ENCODE peak calls at places on chromosomes 1 and 21, in five cellular contexts. Q is ascending aorta, F is mesenchymal stem cell, B is stomach, U is spleen. P is an unnamed sample. For H3K4me1, the result is how much of the 10 kb centered on the place peaks cover.

GRCh38 chr21:29237110-29238051 is 61.3 kb upstream of the BACH1 start:
- DNase-seq in Q (no peak), F (no peak), B (no peak), U (no peak), P (peak)

GRCh38 chr21:22476726-22477646 is 1478.8 kb downstream of the NCAM2 start:
- DNase-seq in Q (no peak), F (no peak), B (no peak), U (no peak), P (no peak)

GRCh38 chr1:169698976-169699375 is 12.4 kb downstream of the SELL start:
- DNase-seq in Q (no peak), F (no peak), B (no peak), U (no peak), P (no peak)

GRCh38 chr1:58515794-58516401 is 30.6 kb downstream of the OMA1 start:
- DNase-seq in Q (no peak), F (peak), B (peak), U (no peak), P (peak)

GRCh38 chr1:75725861-75726361 is 1.4 kb downstream of the ACADM start:
- DNase-seq in Q (no peak), F (no peak), B (peak), U (no peak), P (no peak)

GRCh38 chr1:220441211-220441610 is 86.7 kb upstream of the MARK1 start:
- DNase-seq in Q (no peak), F (no peak), B (no peak), U (no peak), P (no peak)

GRCh38 chr1:119004781-119005180 is 16.6 kb upstream of the TBX15 start:
- DNase-seq in Q (no peak), F (no peak), B (no peak), U (no peak), P (no peak)

GRCh38 chr1:212514056-212514614 is 81.4 kb downstream of the NENF start:
- DNase-seq in Q (no peak), F (peak), B (no peak), U (no peak), P (peak)

GRCh38 chr1:25051504-25051903 is 121.4 kb upstream of the RUNX3 start:
- DNase-seq in Q (no peak), F (no peak), B (no peak), U (no peak), P (no peak)

DNA sequence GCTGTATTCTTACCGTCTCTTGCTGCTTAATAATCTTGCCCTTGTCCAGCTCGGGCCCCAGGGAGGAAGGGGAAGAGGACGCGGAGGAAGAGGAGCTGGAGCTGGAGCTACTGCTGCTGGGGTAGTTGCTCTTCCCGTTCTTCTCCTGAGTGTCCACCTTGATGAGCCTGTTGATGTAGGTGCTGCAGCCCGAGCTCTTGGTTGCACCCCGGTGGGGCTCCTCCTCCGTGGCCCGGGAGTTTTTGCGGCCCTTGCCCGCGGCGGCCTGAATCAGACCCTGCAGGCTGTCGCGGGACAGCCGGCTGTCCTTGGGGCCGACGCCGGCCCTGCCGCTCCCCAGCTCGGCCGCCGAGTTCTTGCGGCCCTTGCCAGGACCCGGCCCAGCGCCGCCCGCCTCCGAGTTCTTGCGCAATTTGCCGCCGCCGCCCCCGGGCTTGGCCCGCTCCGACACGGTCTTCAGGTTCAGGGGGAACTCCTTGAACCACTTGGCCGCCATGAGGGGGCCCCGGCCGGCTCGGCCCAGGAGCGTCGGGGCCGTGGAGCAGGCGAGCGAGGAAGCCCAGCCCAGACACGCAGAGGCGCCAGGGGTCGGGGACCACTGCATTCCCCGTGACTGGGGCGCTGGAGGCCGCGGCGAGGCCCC is 475 bp upstream of the TDRD10 start:
- DNase-seq in Q (no peak), F (no peak), B (peak), U (peak), P (peak)
- H3K4me3 ChIP-seq in Q (peak), F (no peak), B (peak), U (peak), P (peak)

DNA sequence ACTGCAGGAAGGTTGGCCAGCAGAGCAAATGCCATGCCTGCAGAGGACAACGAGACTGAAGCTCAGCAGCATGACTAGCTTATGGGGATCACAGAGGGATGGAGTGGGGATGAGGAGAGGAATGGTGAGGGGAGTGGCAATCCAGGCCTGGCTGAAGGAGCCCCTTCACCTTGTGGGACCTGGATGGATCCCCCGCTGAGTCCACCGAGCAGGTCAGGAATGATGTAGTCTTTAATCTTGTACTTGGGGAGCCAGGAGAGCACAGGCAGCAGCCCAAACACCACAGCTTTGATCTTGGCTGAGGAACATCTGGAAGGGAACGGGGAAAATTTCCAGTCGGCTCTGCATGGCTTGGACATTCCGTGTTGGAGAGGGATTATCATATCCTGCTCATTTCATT is 10.5 kb downstream of the SLC26A9 start:
- DNase-seq in Q (no peak), F (no peak), B (no peak), U (no peak), P (no peak)
- H3K4me1 ChIP-seq in Q (under half), F (under half), B (under half), U (under half), P (under half)

DNA sequence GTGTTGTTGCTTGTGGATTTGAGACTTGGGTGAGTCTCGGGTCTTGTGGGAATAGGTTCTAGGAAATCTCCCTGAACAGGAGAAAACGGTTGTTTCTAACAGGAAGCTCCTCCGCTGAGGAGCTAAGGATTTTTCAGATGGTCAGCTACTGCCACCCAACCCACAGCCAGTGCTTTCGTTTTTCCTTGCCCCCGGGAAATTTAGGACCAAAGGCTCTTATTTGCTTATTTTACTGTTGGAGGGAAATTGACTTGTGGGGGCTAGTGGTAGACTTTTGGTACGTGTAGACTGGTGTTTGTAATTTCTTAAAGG is 789 bp downstream of the SNX7 start:
- DNase-seq in Q (no peak), F (peak), B (no peak), U (no peak), P (no peak)
- H3K4me3 ChIP-seq in Q (peak), F (peak), B (peak), U (peak), P (peak)

GRCh38 chr1:19328486-19328885 is 16.4 kb downstream of the SLC66A1 start:
- DNase-seq in Q (no peak), F (no peak), B (no peak), U (no peak), P (no peak)

GRCh38 chr1:19325958-19326747 is 14.0 kb downstream of the SLC66A1 start:
- DNase-seq in Q (no peak), F (no peak), B (no peak), U (no peak), P (no peak)

GRCh38 chr1:19327736-19328135 is 15.6 kb downstream of the SLC66A1 start:
- DNase-seq in Q (no peak), F (no peak), B (no peak), U (no peak), P (no peak)

GRCh38 chr1:19326748-19327065 is 14.6 kb downstream of the SLC66A1 start:
- DNase-seq in Q (no peak), F (no peak), B (no peak), U (no peak), P (no peak)

GRCh38 chr1:19327301-19327700 is 15.2 kb downstream of the SLC66A1 start:
- DNase-seq in Q (no peak), F (no peak), B (no peak), U (no peak), P (no peak)
- H3K4me1 ChIP-seq in Q (under half), F (under half), B (under half), U (under half), P (under half)

P was measured in adipocyte.